ENCODE peak calls at places on chromosomes 6 and 20, in four cellular contexts. D, I, C and K are unnamed samples.

GRCh38 chr6:52955871-52956270 is 39.2 kb downstream of the GSTA4 start:
- DNase-seq in D (no peak), I (no peak), C (no peak), K (no peak)

GRCh38 chr6:100905067-100905466 is 23.9 kb upstream of the ASCC3 start:
- DNase-seq in I (no peak), C (no peak), D (no peak), K (no peak)

GRCh38 chr6:159004592-159004991 is 4.6 kb upstream of the RSPH3 start:
- DNase-seq in D (no peak), I (no peak), C (no peak), K (no peak)

GRCh38 chr6:153146413-153146812 is 15.3 kb upstream of the RGS17 start:
- DNase-seq in I (no peak), D (no peak), C (no peak), K (no peak)

GRCh38 chr20:19275630-19276071 is 63.2 kb downstream of the SLC24A3 start:
- DNase-seq in I (no peak), D (no peak), C (peak; percentile 42), K (no peak)

GRCh38 chr6:111985202-111985731 is 68.6 kb upstream of the CCN6 start:
- DNase-seq in D (no peak), C (no peak), I (peak; percentile 91), K (no peak)

GRCh38 chr6:159170999-159171712 is 2.0 kb downstream of the FNDC1 start:
- DNase-seq in C (no peak), I (peak; percentile 84), D (no peak), K (no peak)

GRCh38 chr6:77217896-77218295 is 245.4 kb downstream of the HTR1B start:
- DNase-seq in C (no peak), I (no peak), D (no peak), K (no peak)

GRCh38 chr20:9211016-9211760 is 142.3 kb downstream of the PLCB4 start:
- DNase-seq in C (no peak), D (no peak), I (no peak), K (no peak)

GRCh38 chr6:149716584-149716983 is 1.3 kb downstream of the LATS1 start:
- DNase-seq in I (no peak), C (no peak), D (no peak), K (no peak)

GRCh38 chr6:87808005-87808757 is 106.1 kb upstream of the AKIRIN2 start:
- DNase-seq in I (no peak), C (no peak), D (no peak), K (peak; percentile 44)

GRCh38 chr6:146047356-146047755 is 18.5 kb downstream of the GRM1 start:
- DNase-seq in C (no peak), D (no peak), I (no peak), K (no peak)

GRCh38 chr20:63142933-63143332 is 73.0 kb downstream of the YTHDF1 start:
- DNase-seq in D (no peak), I (no peak), C (no peak), K (no peak)

GRCh38 chr6:124964084-124964763 is 2.0 kb downstream of the RNF217 start:
- DNase-seq in I (no peak), C (peak; percentile 16), D (peak; percentile 24), K (no peak)

GRCh38 chr6:110878751-110879539 is 4.4 kb downstream of the AMD1 start:
- DNase-seq in I (peak; percentile 32), C (no peak), D (peak; percentile 48), K (peak; percentile 55)

GRCh38 chr20:47663354-47664067 is 121.8 kb downstream of the SULF2 start:
- DNase-seq in I (peak; percentile 64), D (peak; percentile 80), C (peak; percentile 78), K (peak; percentile 78)

GRCh38 chr6:14996892-14997291 is 249.0 kb upstream of the JARID2 start:
- DNase-seq in C (no peak), I (no peak), D (peak; percentile 4), K (no peak)

GRCh38 chr20:1896859-1897258 is 1.7 kb downstream of the SIRPA start:
- DNase-seq in I (no peak), D (no peak), C (no peak), K (no peak)
- H3K4me3 ChIP-seq in I (no peak overlapping the region), D (no peak overlapping the region), C (no peak overlapping the region), K (no peak overlapping the region)

GRCh38 chr6:166715065-166715464 is 88.0 kb upstream of the RPS6KA2 start:
- DNase-seq in I (no peak), D (no peak), C (no peak), K (no peak)

GRCh38 chr6:166710084-166710483 is 83.0 kb upstream of the RPS6KA2 start:
- DNase-seq in I (no peak), C (no peak), D (no peak), K (no peak)

GRCh38 chr6:166714581-166714980 is 87.5 kb upstream of the RPS6KA2 start:
- DNase-seq in D (no peak), C (no peak), I (no peak), K (no peak)

GRCh38 chr6:166713608-166714510 is 86.8 kb upstream of the RPS6KA2 start:
- DNase-seq in D (no peak), C (no peak), I (no peak), K (no peak)

DNA sequence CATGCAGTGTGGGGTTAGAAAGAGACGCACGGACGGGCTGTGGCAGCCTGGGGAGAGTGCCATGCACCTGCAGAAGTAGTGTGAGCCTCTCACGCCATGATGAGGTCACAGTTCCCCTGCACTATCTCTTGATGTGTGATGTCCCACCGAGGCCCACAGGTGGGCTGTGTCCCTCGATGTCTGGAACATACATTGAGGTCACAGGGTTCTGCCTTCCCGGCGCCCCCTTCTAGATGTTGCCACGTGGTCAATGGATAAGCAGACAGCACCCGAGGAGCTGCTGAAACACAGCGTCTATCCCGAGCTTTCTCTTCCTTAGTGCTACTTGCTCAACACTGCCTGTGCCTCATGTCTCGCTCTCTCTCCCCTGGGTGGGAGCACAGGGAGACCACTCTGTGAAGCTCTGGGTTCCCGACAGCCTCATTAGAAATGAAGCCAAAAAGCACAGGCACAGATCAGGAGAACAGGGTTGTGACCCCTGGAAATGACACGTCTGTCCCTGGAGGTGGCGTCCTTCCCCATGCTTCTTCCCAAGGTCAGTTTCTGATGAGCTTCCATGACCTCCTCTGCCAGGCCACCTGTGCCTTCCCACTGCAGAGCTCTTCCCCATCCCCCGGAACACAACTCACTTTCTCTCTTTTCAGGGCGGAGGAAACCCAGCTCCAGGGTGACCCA is 85.6 kb upstream of the RPS6KA2 start:
- DNase-seq in C (no peak), I (no peak), D (no peak), K (no peak)
- TF ChIP-seq CTCF in C (no peak), I (no peak), D (no peak), K (no peak)

DNA sequence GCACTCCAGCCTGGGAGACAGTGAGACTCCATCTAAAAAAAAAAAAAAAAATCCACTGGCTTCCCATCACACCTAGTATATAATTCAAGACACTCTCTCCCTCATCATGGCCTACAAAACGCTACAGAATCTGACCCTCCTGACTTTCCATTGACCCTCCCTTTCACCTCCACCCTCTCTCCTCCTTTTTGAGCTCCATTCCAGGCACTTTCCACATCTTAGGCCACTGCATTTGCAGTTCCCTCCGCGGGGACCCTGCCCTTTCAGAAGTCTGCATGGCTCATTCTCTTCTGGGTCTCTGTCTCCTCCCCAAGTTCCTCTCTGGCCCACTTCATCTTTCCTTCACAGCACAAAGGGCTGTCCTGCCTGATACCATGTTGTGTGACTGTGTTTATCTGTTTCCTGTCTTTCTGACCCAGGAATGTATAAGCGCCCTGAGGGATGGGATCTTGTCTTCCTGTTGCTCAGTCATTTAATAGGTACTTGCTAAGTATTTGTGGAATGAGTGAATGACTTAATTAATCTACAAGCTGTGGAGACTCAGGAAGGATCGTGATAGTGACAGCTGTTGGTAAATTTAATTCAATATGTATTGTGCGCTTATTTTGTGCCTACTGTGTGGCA is 35.2 kb downstream of the NCR2 start:
- DNase-seq in D (no peak), C (no peak), I (no peak), K (no peak)
- H3K4me3 ChIP-seq in D (no peak overlapping the region), C (no peak overlapping the region), I (no peak overlapping the region), K (no peak overlapping the region)

GRCh38 chr6:94389218-94389617 is 969.9 kb upstream of the EPHA7 start:
- DNase-seq in D (no peak), C (no peak), I (no peak), K (no peak)
- TF ChIP-seq CTCF in D (no peak), C (no peak), I (no peak), K (no peak)